ENCODE peak calls at places on chromosomes 6 and 20, in ten cellular contexts. Q is IMR-90, O is GM23248, H is kidney, Y is BE2C, S is prostate gland, B is HCT116, I is colonic mucosa, N is PC-3, Z is uterus. M is an unnamed sample.

GRCh38 chr20:5900908-5901307 is 49.4 kb downstream of the TRMT6 start:
- DNase-seq in B (no peak), N (no peak), I (no peak), S (no peak), Z (no peak), Q (no peak), O (no peak), H (no peak), Y (no peak), M (no peak)

GRCh38 chr6:119735500-119735899 is 385.9 kb upstream of the MAN1A1 start:
- DNase-seq in B (no peak), S (no peak), H (no peak), N (no peak), O (no peak), Y (no peak), I (no peak), Q (no peak), Z (no peak), M (no peak)

GRCh38 chr20:48247961-48248360 is 462.7 kb upstream of the SULF2 start:
- DNase-seq in Y (no peak), Q (no peak), I (no peak), H (no peak), O (no peak), S (no peak), Z (no peak), N (no peak), B (no peak), M (no peak)

GRCh38 chr20:50218987-50219435 is 28.4 kb downstream of the CEBPB start:
- DNase-seq in B (no peak), H (peak; percentile 70), Q (no peak), N (no peak), Z (no peak), S (no peak), I (no peak), O (no peak), Y (no peak), M (no peak)

GRCh38 chr20:42567409-42567808 is 622.3 kb downstream of the PTPRT start:
- DNase-seq in B (no peak), Z (no peak), N (no peak), I (no peak), Q (no peak), O (no peak), S (no peak), Y (no peak), H (no peak), M (no peak)

GRCh38 chr6:43123691-43124314 is 47.3 kb upstream of the SRF start:
- DNase-seq in B (no peak), I (no peak), Q (no peak), Z (no peak), Y (peak; percentile 49), N (no peak), S (no peak), O (peak; percentile 34), H (peak; percentile 74), M (no peak)

GRCh38 chr20:47610247-47610944 is 108.7 kb downstream of the NCOA3 start:
- DNase-seq in Y (no peak), N (peak; percentile 81), Q (peak; percentile 92), H (no peak), B (peak; percentile 71), S (no peak), O (peak; percentile 94), I (no peak), Z (peak; percentile 62), M (peak; percentile 53)

GRCh38 chr20:62583424-62583920 is 58.8 kb upstream of the SLCO4A1 start:
- DNase-seq in Y (no peak), Q (no peak), S (no peak), I (no peak), B (no peak), H (no peak), N (peak; percentile 19), O (peak; percentile 42), Z (no peak), M (no peak)

DNA sequence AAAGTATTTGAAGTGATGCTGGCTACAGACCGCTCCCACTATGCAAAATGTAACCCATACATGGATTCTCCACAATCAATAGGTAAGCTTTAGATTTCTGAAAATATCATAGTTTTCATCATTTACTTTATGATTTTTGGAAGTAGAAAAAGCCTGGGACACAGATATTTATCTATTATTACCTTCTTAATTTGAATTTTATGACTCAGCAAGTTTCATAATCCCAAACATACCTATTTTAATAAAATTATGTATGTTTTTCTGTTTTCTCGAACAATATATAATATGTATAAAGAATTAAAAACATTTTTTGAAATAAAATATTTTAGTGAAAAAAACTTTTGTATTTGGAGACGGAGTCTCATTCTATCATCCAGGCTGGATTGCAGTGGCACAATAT is 21.6 kb downstream of the PCMT1 start:
- DNase-seq in H (no peak), N (no peak), Y (no peak), Q (no peak), B (no peak), S (no peak), I (no peak), O (no peak), Z (no peak), M (no peak)
- H3K36me3 ChIP-seq in H (peaks cover 3% of the 10 kb centered on the region), N (peaks cover 15% of the 10 kb centered on the region), Y (peaks cover 43% of the 10 kb centered on the region), Q (peaks cover 19% of the 10 kb centered on the region), B (peaks cover 24% of the 10 kb centered on the region), S (peaks cover 3% of the 10 kb centered on the region), I (no peaks in the 10 kb centered on the region), O (peaks cover 40% of the 10 kb centered on the region), Z (no peaks in the 10 kb centered on the region), M (peaks cover 13% of the 10 kb centered on the region)

GRCh38 chr20:57699395-57699794 is 10.4 kb downstream of the PMEPA1 start:
- DNase-seq in I (no peak), H (no peak), S (no peak), Y (no peak), O (no peak), Q (no peak), B (no peak), Z (no peak), N (no peak), M (no peak)

GRCh38 chr20:57698867-57699275 is 10.9 kb downstream of the PMEPA1 start:
- DNase-seq in N (no peak), O (peak; percentile 57), Z (no peak), B (no peak), H (no peak), S (no peak), Q (no peak), Y (no peak), I (no peak), M (no peak)

GRCh38 chr20:57696401-57696961 is 13.3 kb downstream of the PMEPA1 start:
- DNase-seq in Z (no peak), B (no peak), S (no peak), Q (no peak), N (no peak), I (no peak), O (no peak), Y (no peak), H (no peak), M (no peak)

GRCh38 chr20:57697540-57697939 is 12.3 kb downstream of the PMEPA1 start:
- DNase-seq in Y (no peak), S (no peak), B (no peak), Z (no peak), N (no peak), H (no peak), Q (no peak), O (no peak), I (no peak), M (no peak)

DNA sequence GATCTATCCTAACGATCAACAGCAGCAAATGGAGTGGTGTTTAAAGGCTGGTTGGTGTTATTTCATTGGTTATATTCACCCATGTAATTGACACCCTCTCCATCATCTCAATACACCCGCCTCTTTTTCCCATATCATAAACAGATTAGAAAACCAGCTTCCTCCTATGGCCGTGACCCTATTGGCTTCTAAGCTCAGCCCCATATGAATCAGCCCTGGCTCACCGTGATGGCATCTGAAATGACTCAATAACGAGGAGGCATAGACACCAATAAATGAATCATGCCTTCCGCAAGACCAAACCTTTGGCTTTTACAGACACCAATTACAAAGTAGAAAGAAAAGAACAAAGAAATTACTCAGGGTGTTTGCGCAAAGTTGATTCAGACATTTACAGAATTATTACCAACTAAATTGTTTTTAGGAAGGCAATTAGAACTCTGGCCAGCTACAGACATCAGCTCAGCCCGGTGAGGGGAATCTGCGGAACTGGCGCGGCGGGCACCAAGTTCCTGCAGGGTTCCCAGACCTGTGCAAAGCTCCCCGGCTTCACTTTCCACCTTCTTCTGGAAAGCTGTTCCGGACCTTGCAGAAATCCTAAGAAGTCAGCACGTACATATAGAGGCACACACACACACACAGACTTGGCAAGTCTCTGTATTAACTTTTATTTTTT is 11.5 kb downstream of the PMEPA1 start:
- DNase-seq in Y (no peak), O (peak; percentile 98), Q (peak; percentile 98), Z (peak; percentile 68), N (peak; percentile 100), H (no peak), I (peak; percentile 81), B (peak; percentile 94), S (no peak), M (peak; percentile 40)
- H3K4me1 ChIP-seq in Y (peaks cover 5% of the 10 kb centered on the region), O (peaks cover 20% of the 10 kb centered on the region), Q (peaks cover 17% of the 10 kb centered on the region), Z (no peaks in the 10 kb centered on the region), N (peaks cover 90% of the 10 kb centered on the region), H (no peaks in the 10 kb centered on the region), I (peaks cover 6% of the 10 kb centered on the region), B (peaks cover 35% of the 10 kb centered on the region), S (peaks cover 43% of the 10 kb centered on the region), M (peaks cover 18% of the 10 kb centered on the region)

DNA sequence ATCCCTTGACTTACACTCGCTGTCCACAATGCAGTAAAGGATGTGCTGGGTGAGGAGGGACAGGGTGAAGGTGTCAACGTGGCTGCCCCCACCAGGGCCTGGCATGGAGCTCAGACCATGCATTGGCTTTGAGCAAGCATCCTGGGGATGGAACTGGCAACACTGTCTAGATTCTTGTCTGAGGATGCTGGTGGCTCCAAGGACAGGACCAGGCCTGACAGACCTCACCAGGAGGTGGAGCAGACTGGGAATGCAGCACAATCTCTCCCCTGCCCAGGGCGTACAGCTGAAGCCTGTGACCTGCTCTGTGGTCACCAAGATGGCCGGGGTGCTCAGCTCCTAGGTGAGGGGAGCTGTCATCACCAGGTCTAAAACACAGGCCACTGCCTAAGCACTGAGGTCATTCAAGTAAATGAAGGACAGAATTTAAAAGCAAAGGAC is 50.9 kb downstream of the MYH7B start:
- DNase-seq in Q (no peak), O (no peak), Y (peak; percentile 7), B (no peak), N (no peak), Z (peak; percentile 3), H (no peak), I (no peak), S (no peak), M (no peak)
- H3K36me3 ChIP-seq in Q (peaks cover 91% of the 10 kb centered on the region), O (peaks cover 27% of the 10 kb centered on the region), Y (peaks cover 85% of the 10 kb centered on the region), B (peaks cover 40% of the 10 kb centered on the region), N (peaks cover 65% of the 10 kb centered on the region), Z (no peaks in the 10 kb centered on the region), H (peaks cover 68% of the 10 kb centered on the region), I (peaks cover 30% of the 10 kb centered on the region), S (peaks cover 62% of the 10 kb centered on the region), M (peaks cover 100% of the 10 kb centered on the region)

DNA sequence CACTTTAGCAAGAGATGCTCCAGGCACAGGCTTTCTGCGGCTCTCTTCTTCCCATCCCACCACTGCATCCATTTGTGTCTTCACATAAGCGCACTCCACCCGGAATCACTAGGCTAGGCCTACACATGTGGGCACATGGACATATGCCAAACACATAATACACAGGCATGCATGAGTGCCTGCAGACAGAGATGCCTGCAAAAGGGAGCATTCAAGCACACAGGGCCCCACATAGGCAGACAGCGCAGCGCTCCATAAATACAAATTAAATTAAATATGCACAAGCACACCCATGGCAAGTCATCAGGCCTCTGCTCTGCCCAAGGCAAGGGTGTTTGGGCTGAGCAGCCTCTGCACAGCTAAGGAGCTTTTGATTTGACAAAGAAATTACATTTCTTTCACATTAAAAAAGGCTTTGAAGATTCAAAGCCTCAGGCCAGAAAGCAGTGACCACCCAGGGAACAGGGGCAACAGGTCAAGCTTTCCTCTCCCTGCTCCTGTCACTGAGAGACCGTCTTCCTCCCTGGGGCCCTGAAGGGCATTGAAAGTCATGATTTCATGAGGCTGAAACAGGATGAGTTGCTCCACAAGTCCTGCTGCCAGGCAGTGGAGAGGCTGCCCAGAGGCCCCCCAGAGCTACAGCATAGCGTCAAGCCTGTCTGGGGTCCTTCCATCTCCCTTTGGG is 134.2 kb upstream of the LRFN2 start:
- DNase-seq in S (no peak), O (no peak), B (no peak), Z (no peak), I (no peak), Y (peak; percentile 85), N (no peak), Q (no peak), H (no peak), M (no peak)
- H3K4me1 ChIP-seq in S (no peaks in the 10 kb centered on the region), O (peaks cover 18% of the 10 kb centered on the region), B (no peaks in the 10 kb centered on the region), Z (no peaks in the 10 kb centered on the region), I (no peaks in the 10 kb centered on the region), Y (peaks cover 55% of the 10 kb centered on the region), N (no peaks in the 10 kb centered on the region), Q (peaks cover 2% of the 10 kb centered on the region), H (peaks cover 5% of the 10 kb centered on the region), M (peaks cover 9% of the 10 kb centered on the region)